ENCODE peak calls at places on chromosomes 3 and 15, in five cellular contexts. I is H1, R is NT2/D1, Q is GM12878, J is HepG2. N is an unnamed sample.

GRCh38 chr3:37935290-37935668 is 55.3 kb upstream of the VILL start:
- DNase-seq in R (no peak), J (peak), I (no peak), Q (no peak), N (no peak)

GRCh38 chr3:60064210-60065178 is 1014.7 kb upstream of the CFAP20DC start:
- DNase-seq in Q (no peak), I (no peak), R (no peak), J (no peak), N (no peak)

GRCh38 chr3:11154953-11155325 is 646 bp downstream of the HRH1 start:
- DNase-seq in Q (no peak), I (no peak), R (no peak), J (no peak), N (peak)

GRCh38 chr3:76933245-76933644 is 106.7 kb upstream of the ROBO2 start:
- DNase-seq in I (no peak), Q (no peak), J (no peak), R (no peak), N (no peak)

GRCh38 chr15:59399465-59400102 is 26.9 kb upstream of the MYO1E start:
- DNase-seq in I (no peak), J (no peak), R (no peak), Q (peak), N (no peak)

GRCh38 chr15:70799667-70800450 is 36.5 kb upstream of the UACA start:
- DNase-seq in I (no peak), Q (no peak), J (peak), R (no peak), N (no peak)

GRCh38 chr3:154113609-154114008 is 7.6 kb upstream of the ARHGEF26 start:
- DNase-seq in J (no peak), R (no peak), Q (no peak), I (no peak), N (no peak)

GRCh38 chr3:7733933-7734332 is 767.7 kb upstream of the LMCD1 start:
- DNase-seq in I (no peak), J (no peak), Q (no peak), R (no peak), N (no peak)

GRCh38 chr3:53800507-53800906 is 45.7 kb downstream of the CHDH start:
- DNase-seq in Q (no peak), R (no peak), I (no peak), J (no peak), N (no peak)

GRCh38 chr15:39230205-39230916 is 350.5 kb upstream of the THBS1 start:
- DNase-seq in I (no peak), R (no peak), J (no peak), Q (no peak), N (no peak)

GRCh38 chr15:41438206-41438605 is 21.3 kb downstream of the RTF1 start:
- DNase-seq in J (no peak), R (no peak), Q (no peak), I (no peak), N (no peak)

GRCh38 chr3:52983336-52983807 is 62.5 kb downstream of the SFMBT1 start:
- DNase-seq in Q (peak), I (no peak), J (no peak), R (no peak), N (no peak)

GRCh38 chr3:188947983-188948657 is 223.7 kb upstream of the TPRG1 start:
- DNase-seq in Q (no peak), R (peak), J (no peak), I (peak), N (peak)

GRCh38 chr3:171377859-171378258 is 82.3 kb downstream of the TNIK start:
- DNase-seq in I (no peak), R (no peak), Q (no peak), J (no peak), N (no peak)

GRCh38 chr15:44296625-44297524 is 8.4 kb downstream of the GOLM2 start:
- DNase-seq in R (no peak), Q (no peak), J (peak), I (no peak), N (no peak)

GRCh38 chr15:49415171-49415570 is 7.9 kb upstream of the FGF7 start:
- DNase-seq in I (no peak), J (no peak), Q (no peak), R (no peak), N (no peak)

GRCh38 chr3:184540777-184541681 is 20.6 kb upstream of the EPHB3 start:
- DNase-seq in R (peak), Q (no peak), I (peak), J (peak), N (peak)

GRCh38 chr15:62781081-62781497 is 261.5 kb upstream of the TPM1 start:
- DNase-seq in Q (no peak), I (no peak), J (no peak), R (no peak), N (no peak)

GRCh38 chr3:158420654-158421396 is 150.2 kb upstream of the MLF1 start:
- DNase-seq in J (no peak), I (no peak), R (no peak), Q (peak), N (no peak)

GRCh38 chr3:40583691-40584090 is 58.9 kb downstream of the ZNF621 start:
- DNase-seq in Q (no peak), R (no peak), J (no peak), I (no peak), N (no peak)

GRCh38 chr3:64977308-64978100 is 289.7 kb upstream of the ADAMTS9 start:
- DNase-seq in I (peak), J (no peak), Q (no peak), R (peak), N (no peak)

GRCh38 chr3:194271459-194272035 is 79.6 kb downstream of the CPN2 start:
- DNase-seq in R (no peak), I (no peak), J (no peak), Q (no peak), N (no peak)

GRCh38 chr3:120160050-120160449 is 65.8 kb upstream of the GSK3B start:
- DNase-seq in Q (no peak), R (no peak), J (no peak), I (no peak), N (no peak)

GRCh38 chr15:25739687-25740121 is 123.4 kb downstream of the ATP10A start:
- DNase-seq in R (peak), I (peak), Q (peak), J (no peak), N (no peak)

GRCh38 chr3:184808021-184808420 is 3.9 kb upstream of the VPS8 start:
- DNase-seq in R (peak), J (peak), Q (no peak), I (peak), N (no peak)

GRCh38 chr15:89096664-89097063 is 8.4 kb downstream of the ABHD2 start:
- DNase-seq in I (no peak), R (no peak), Q (no peak), J (no peak), N (no peak)
- TF ChIP-seq SUZ12 in I (no peak), R (no peak), Q (no peak), J (no peak), N (no peak)

GRCh38 chr15:53197426-53197839 is 407.3 kb upstream of the ONECUT1 start:
- DNase-seq in Q (no peak), I (peak), R (peak), J (peak), N (peak)
- TF ChIP-seq SUZ12 in Q (no peak), I (no peak), R (no peak), J (no peak), N (no peak)

GRCh38 chr3:109070232-109070631 is 47.7 kb downstream of the MORC1 start:
- DNase-seq in J (no peak), I (no peak), Q (no peak), R (no peak), N (no peak)
- TF ChIP-seq SUZ12 in J (no peak), I (no peak), Q (no peak), R (no peak), N (no peak)

GRCh38 chr15:64774556-64775523 is 549 bp downstream of the RBPMS2 start:
- DNase-seq in J (no peak), R (no peak), I (no peak), Q (no peak), N (peak)

GRCh38 chr15:64770626-64771025 is 4.8 kb downstream of the RBPMS2 start:
- DNase-seq in I (no peak), R (no peak), Q (no peak), J (no peak), N (no peak)

GRCh38 chr15:64773606-64774555 is 1.5 kb downstream of the RBPMS2 start:
- DNase-seq in Q (no peak), R (no peak), J (no peak), I (no peak), N (no peak)

GRCh38 chr15:64772964-64773363 is 2.4 kb downstream of the RBPMS2 start:
- DNase-seq in J (no peak), Q (no peak), R (no peak), I (no peak), N (no peak)

DNA sequence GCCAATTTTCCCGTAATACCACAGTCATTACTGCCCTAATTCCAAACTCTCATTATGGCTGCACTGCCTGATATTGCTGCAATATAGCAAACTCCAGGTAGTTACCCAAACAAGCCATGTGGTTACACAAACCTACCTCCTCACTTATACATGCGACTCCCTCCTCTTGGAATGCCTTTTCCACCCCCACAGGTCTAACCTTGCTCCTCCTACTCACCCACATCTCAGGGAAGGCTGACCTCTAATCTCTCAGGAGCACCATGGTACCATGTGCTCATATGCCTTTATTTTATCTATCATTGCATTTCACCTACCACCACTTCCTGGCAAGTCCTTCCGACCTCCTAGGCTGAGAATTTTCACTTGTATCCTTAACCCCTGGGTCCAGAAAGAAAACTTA is 2.9 kb downstream of the RBPMS2 start:
- DNase-seq in R (no peak), Q (no peak), J (no peak), I (no peak), N (no peak)
- TF ChIP-seq SUZ12 in R (no peak), Q (no peak), J (no peak), I (no peak), N (no peak)

GRCh38 chr3:66803206-66803605 is 194.9 kb upstream of the KBTBD8 start:
- DNase-seq in I (no peak), Q (no peak), J (no peak), R (no peak), N (peak)
- TF ChIP-seq SUZ12 in I (no peak), Q (no peak), J (no peak), R (no peak), N (no peak)

GRCh38 chr3:12934431-12934830 is 93.1 kb upstream of the RPL32 start:
- DNase-seq in Q (no peak), J (no peak), R (no peak), I (no peak), N (no peak)
- TF ChIP-seq SUZ12 in Q (no peak), J (no peak), R (no peak), I (no peak), N (no peak)

DNA sequence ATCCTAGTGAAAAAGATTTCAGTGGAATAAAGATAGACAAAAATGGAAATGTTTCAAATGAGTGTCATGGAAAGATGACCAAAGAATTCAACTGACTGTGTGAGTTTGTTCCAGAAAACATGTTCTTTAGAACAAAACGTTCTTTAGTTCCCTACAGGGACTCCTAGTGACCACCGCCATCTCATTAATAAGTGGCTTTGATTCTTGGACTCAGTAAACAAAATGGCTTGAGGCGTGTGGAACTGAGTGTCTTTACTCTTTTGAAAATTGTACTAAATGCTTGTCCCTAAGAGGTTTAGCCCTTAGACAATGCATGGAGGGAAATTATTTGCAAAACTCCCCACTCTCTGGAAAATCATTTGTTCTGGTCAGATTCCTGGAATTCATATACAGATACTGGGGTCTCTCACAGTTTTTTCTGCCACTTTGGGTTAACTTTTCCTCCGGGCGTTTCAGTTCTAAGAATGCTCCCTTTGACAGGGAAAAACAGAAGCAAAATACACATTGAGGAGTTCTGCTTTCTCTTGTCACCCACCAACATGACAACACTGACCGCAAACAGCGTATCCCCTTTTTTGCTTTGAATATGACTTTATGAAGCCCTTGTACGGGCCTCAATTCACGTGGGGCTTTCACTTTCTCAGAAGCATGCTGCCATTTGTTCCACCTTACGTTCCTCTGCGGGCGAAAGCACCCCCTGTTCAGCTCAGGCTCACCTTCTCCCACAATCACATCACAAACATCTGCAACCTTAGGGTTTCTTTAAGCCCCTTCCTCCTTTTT is 15.3 kb upstream of the NRROS start:
- DNase-seq in R (no peak), I (no peak), Q (no peak), J (no peak), N (no peak)
- TF ChIP-seq SUZ12 in R (no peak), I (no peak), Q (no peak), J (no peak), N (no peak)